ENCODE peak calls at places on chromosomes 12 and 14, in nine cellular contexts. A is adrenal gland, P is left ventricle myocardium inferior, J is choroid plexus epithelial cell, Y is DND-41, R is lower leg skin, E is A673, C is heart left ventricle, Z is fibroblast of lung. S is an unnamed sample.

GRCh38 chr12:45483571-45483970 is 245.9 kb upstream of the ARID2 start:
- DNase-seq in E (no peak), R (no peak), C (peak; percentile 52), Y (no peak), A (no peak), J (peak; percentile 19), P (peak; percentile 26), Z (peak; percentile 47), S (no peak)

GRCh38 chr14:50791201-50791600 is 39.8 kb downstream of the NIN start:
- DNase-seq in Z (no peak), C (no peak), Y (no peak), J (no peak), E (no peak), P (no peak), R (no peak), A (no peak), S (no peak)

GRCh38 chr14:26594148-26594547 is 3.7 kb downstream of the NOVA1 start:
- DNase-seq in Z (no peak), J (no peak), A (no peak), C (no peak), P (no peak), R (no peak), Y (no peak), E (no peak), S (no peak)

GRCh38 chr12:88185988-88186387 is 43.9 kb downstream of the TMTC3 start:
- DNase-seq in Y (no peak), R (no peak), P (no peak), Z (peak; percentile 79), C (no peak), E (peak; percentile 22), A (no peak), J (peak; percentile 84), S (no peak)

GRCh38 chr12:105581420-105581819 is 250.9 kb downstream of the C12orf75 start:
- DNase-seq in R (no peak), C (no peak), A (no peak), E (no peak), Z (no peak), P (no peak), J (no peak), Y (no peak), S (no peak)

GRCh38 chr14:89576960-89577359 is 159.9 kb upstream of the FOXN3 start:
- DNase-seq in Y (no peak), P (no peak), J (no peak), R (no peak), A (no peak), Z (peak; percentile 10), E (no peak), C (no peak), S (no peak)

GRCh38 chr12:53453953-53454640 is 2.2 kb downstream of the PCBP2 start:
- DNase-seq in R (no peak), Y (no peak), C (no peak), A (no peak), P (no peak), E (no peak), Z (no peak), J (peak; percentile 35), S (no peak)

GRCh38 chr14:104387385-104388010 is 192.1 kb upstream of the C14orf180 start:
- DNase-seq in J (no peak), C (peak; percentile 21), P (no peak), E (no peak), A (peak; percentile 11), Y (no peak), R (peak; percentile 79), Z (no peak), S (peak; percentile 36)

GRCh38 chr12:29278673-29279420 is 102.1 kb downstream of the ERGIC2 start:
- DNase-seq in A (no peak), C (no peak), R (no peak), P (no peak), J (peak; percentile 30), Y (no peak), E (no peak), Z (peak; percentile 64), S (no peak)

GRCh38 chr12:8681129-8681902 is 16.5 kb upstream of the RIMKLB start:
- DNase-seq in C (no peak), Z (peak; percentile 91), Y (no peak), R (no peak), J (peak; percentile 75), E (no peak), P (no peak), A (no peak), S (no peak)

GRCh38 chr12:54993181-54993835 is 8.7 kb upstream of the TESPA1 start:
- DNase-seq in Z (peak; percentile 57), Y (peak; percentile 65), P (no peak), J (peak; percentile 80), R (no peak), E (peak; percentile 76), C (no peak), A (peak; percentile 66), S (no peak)

GRCh38 chr12:62268956-62269355 is 8.8 kb downstream of the USP15 start:
- DNase-seq in J (peak; percentile 76), E (no peak), Z (peak; percentile 74), R (no peak), Y (no peak), A (no peak), C (no peak), P (no peak), S (no peak)

GRCh38 chr14:81471062-81471461 is 62.6 kb downstream of the SEL1L start:
- DNase-seq in P (no peak), A (no peak), J (no peak), C (no peak), E (no peak), Y (peak; percentile 66), Z (no peak), R (no peak), S (no peak)

GRCh38 chr14:28773176-28773575 is 6.6 kb downstream of the FOXG1 start:
- DNase-seq in R (no peak), E (no peak), P (no peak), Z (no peak), Y (no peak), A (no peak), C (no peak), J (no peak), S (no peak)

GRCh38 chr14:101505216-101505970 is 55.9 kb upstream of the DIO3 start:
- DNase-seq in J (no peak), A (no peak), Z (no peak), R (peak; percentile 83), Y (no peak), P (no peak), E (no peak), C (no peak), S (peak; percentile 37)

GRCh38 chr12:1611775-1612174 is 17.3 kb upstream of the WNT5B start:
- DNase-seq in Z (peak; percentile 93), J (peak; percentile 97), C (no peak), A (no peak), E (no peak), P (no peak), R (no peak), Y (no peak), S (no peak)

GRCh38 chr12:7628401-7628961 is 37.2 kb downstream of the APOBEC1 start:
- DNase-seq in C (no peak), E (no peak), A (no peak), P (no peak), R (no peak), Y (no peak), Z (no peak), J (no peak), S (peak; percentile 50)

GRCh38 chr12:22437031-22437806 is 102.7 kb upstream of the ST8SIA1 start:
- DNase-seq in P (no peak), Z (peak; percentile 10), Y (no peak), C (no peak), A (no peak), R (no peak), E (no peak), J (peak; percentile 17), S (no peak)

GRCh38 chr12:23066095-23066494 is 441.1 kb downstream of the ETNK1 start:
- DNase-seq in Y (no peak), Z (peak; percentile 73), R (no peak), P (no peak), C (no peak), E (no peak), A (no peak), J (no peak), S (no peak)

GRCh38 chr12:58533652-58534051 is 386.7 kb downstream of the LRIG3 start:
- DNase-seq in E (no peak), C (no peak), J (no peak), Y (no peak), Z (no peak), R (no peak), A (no peak), P (no peak), S (no peak)

GRCh38 chr14:72476657-72477499 is 417.0 kb downstream of the DPF3 start:
- DNase-seq in Y (peak; percentile 90), E (peak; percentile 80), J (peak; percentile 98), A (no peak), P (peak; percentile 45), R (peak; percentile 77), C (peak; percentile 58), Z (peak; percentile 88), S (no peak)

GRCh38 chr14:80202888-80203562 is 8.3 kb downstream of the DIO2 start:
- DNase-seq in J (no peak), R (no peak), A (peak; percentile 35), C (no peak), Z (no peak), E (peak; percentile 52), P (no peak), Y (peak; percentile 38), S (no peak)
- TF ChIP-seq CTCF in J (peak; percentile 35), R (no peak), A (no peak), C (no peak), Z (no peak), E (peak; percentile 73), P (no peak), Y (peak; percentile 49), S (peak; percentile 23)

GRCh38 chr12:114013601-114014345 is 47.6 kb upstream of the RBM19 start:
- DNase-seq in C (no peak), R (no peak), P (no peak), A (no peak), Z (peak; percentile 5), E (peak; percentile 37), J (peak; percentile 14), Y (peak; percentile 4), S (no peak)
- TF ChIP-seq CTCF in C (peak; percentile 21), R (no peak), P (peak; percentile 39), A (no peak), Z (peak; percentile 30), E (peak; percentile 36), J (peak; percentile 30), Y (peak; percentile 52), S (peak; percentile 31)

GRCh38 chr14:92551066-92551841 is 37.7 kb downstream of the RIN3 start:
- DNase-seq in Y (no peak), P (no peak), E (no peak), A (no peak), R (no peak), Z (no peak), C (no peak), J (no peak), S (no peak)
- TF ChIP-seq CTCF in Y (no peak), P (no peak), E (no peak), A (peak; percentile 11), R (no peak), Z (no peak), C (no peak), J (no peak), S (no peak)

DNA sequence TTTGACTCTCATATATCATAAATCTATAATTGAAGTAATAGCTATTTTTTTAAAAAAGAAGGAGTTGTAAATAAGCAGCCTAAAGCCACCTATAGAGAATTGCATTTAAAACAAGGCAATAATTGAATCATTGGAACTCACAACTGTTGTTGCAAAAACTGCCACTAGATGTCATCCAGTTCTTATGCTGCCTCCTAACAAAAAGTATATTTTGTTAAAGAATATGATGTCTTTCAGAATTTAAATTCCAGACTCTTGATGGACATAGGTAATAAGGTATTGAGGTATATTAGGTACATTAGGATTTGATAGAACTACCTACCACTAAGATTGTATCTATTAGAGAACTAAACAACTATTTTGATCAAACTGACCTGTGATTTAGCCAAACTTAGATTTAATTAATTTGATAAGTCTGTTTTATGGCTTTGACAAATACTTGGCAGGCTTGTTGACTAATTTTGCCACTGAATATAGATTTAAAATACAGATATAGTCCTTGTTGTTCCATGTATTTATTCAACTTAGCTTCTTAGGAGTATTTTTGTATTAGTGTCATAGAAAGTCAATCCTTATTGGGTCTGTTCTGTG is 401.4 kb downstream of the RPL10L start:
- DNase-seq in R (no peak), C (no peak), Y (no peak), J (peak; percentile 48), E (peak; percentile 21), Z (peak; percentile 14), P (no peak), A (no peak), S (no peak)
- TF ChIP-seq CTCF in R (no peak), C (peak; percentile 29), Y (peak; percentile 59), J (peak; percentile 59), E (peak; percentile 64), Z (no peak), P (peak; percentile 39), A (peak; percentile 34), S (peak; percentile 63)

S was measured in mesothelial cell of epicardium.